ENCODE peak calls at places on chromosome 11, in four cellular contexts. Q, O, R and N are unnamed samples.
A peak's percentile ranks its signal among the peaks of the same experiment; 100 is the strongest.

GRCh38 chr11:66100272-66101037 is 30.4 kb downstream of the PACS1 start:
- DNase-seq in R (peak; percentile 65), Q (peak; percentile 37), O (peak; percentile 60), N (peak; percentile 64)

GRCh38 chr11:86625981-86626380 is 46.4 kb downstream of the ME3 start:
- DNase-seq in O (no peak), Q (no peak), R (no peak), N (no peak)

GRCh38 chr11:113884361-113884836 is 9.0 kb upstream of the USP28 start:
- DNase-seq in O (no peak), Q (no peak), R (no peak), N (no peak)

GRCh38 chr11:56783448-56784041 is 35.0 kb upstream of the OR9G4 start:
- DNase-seq in O (peak; percentile 17), Q (no peak), R (no peak), N (no peak)

GRCh38 chr11:1926156-1927031 is 6.9 kb downstream of the TNNT3 start:
- DNase-seq in O (no peak), R (no peak), Q (no peak), N (no peak)

GRCh38 chr11:31872074-31872440 is 60.9 kb upstream of the PAX6 start:
- DNase-seq in R (no peak), O (no peak), Q (no peak), N (no peak)

GRCh38 chr11:45056529-45056928 is 89.9 kb upstream of the PRDM11 start:
- DNase-seq in O (no peak), Q (no peak), R (no peak), N (no peak)

GRCh38 chr11:109205312-109205711 is 216.7 kb upstream of the C11orf87 start:
- DNase-seq in Q (no peak), R (no peak), O (no peak), N (no peak)

GRCh38 chr11:66986178-66986545 is 11.1 kb downstream of the C11orf86 start:
- DNase-seq in O (no peak), R (no peak), Q (no peak), N (no peak)

GRCh38 chr11:27718346-27718852 is 18.1 kb upstream of the BDNF start:
- DNase-seq in Q (no peak), O (peak; percentile 18), R (no peak), N (no peak)

GRCh38 chr11:36376888-36377758 is 81.0 kb downstream of the PRR5L start:
- DNase-seq in O (peak; percentile 81), Q (peak; percentile 31), R (peak; percentile 45), N (no peak)

GRCh38 chr11:9014826-9015225 is 11.0 kb upstream of the NRIP3 start:
- DNase-seq in O (no peak), Q (no peak), R (no peak), N (no peak)

GRCh38 chr11:65429724-65430405 is 7.3 kb downstream of the NEAT1 start:
- DNase-seq in Q (peak; percentile 61), O (peak; percentile 77), R (peak; percentile 69), N (peak; percentile 80)

GRCh38 chr11:64746486-64746885 is 2.5 kb upstream of the RASGRP2 start:
- DNase-seq in Q (no peak), R (no peak), O (no peak), N (no peak)

GRCh38 chr11:47578524-47579460 is at the start of the genes KBTBD4 and NDUFS3:
- DNase-seq in O (peak; percentile 94), Q (peak; percentile 84), R (peak; percentile 89), N (peak; percentile 89)

GRCh38 chr11:86888164-86888977 is 66.8 kb downstream of the FZD4 start:
- DNase-seq in O (no peak), Q (no peak), R (no peak), N (no peak)

GRCh38 chr11:36216061-36216615 is 73.1 kb downstream of the COMMD9 start:
- DNase-seq in R (no peak), Q (no peak), O (no peak), N (no peak)

GRCh38 chr11:126194121-126194543 is 17.3 kb downstream of the RPUSD4 start:
- DNase-seq in R (peak; percentile 39), Q (peak; percentile 64), O (peak; percentile 46), N (no peak)

GRCh38 chr11:87039371-87039770 is 1.6 kb downstream of the TMEM135 start:
- DNase-seq in R (peak; percentile 60), O (no peak), Q (no peak), N (no peak)

GRCh38 chr11:65648997-65649491 is 11.1 kb downstream of the SIPA1 start:
- DNase-seq in R (no peak), Q (no peak), O (no peak), N (no peak)

GRCh38 chr11:76313913-76314740 is 66.8 kb downstream of the THAP12 start:
- DNase-seq in R (no peak), O (no peak), Q (no peak), N (no peak)

GRCh38 chr11:76721755-76722677 is 51.5 kb upstream of the LRRC32 start:
- DNase-seq in O (peak; percentile 86), Q (peak; percentile 87), R (peak; percentile 88), N (peak; percentile 84)

GRCh38 chr11:134609361-134610115 is 197.5 kb upstream of the B3GAT1 start:
- DNase-seq in R (no peak), Q (no peak), O (no peak), N (no peak)

GRCh38 chr11:111978028-111978771 is 41.1 kb downstream of the DIXDC1 start:
- DNase-seq in R (peak; percentile 85), Q (peak; percentile 73), O (peak; percentile 36), N (no peak)

GRCh38 chr11:62892077-62892922 is 11.6 kb downstream of the SLC3A2 start:
- DNase-seq in R (no peak), O (no peak), Q (no peak), N (no peak)

GRCh38 chr11:6269994-6270393 is 10.4 kb downstream of the CCKBR start:
- DNase-seq in Q (no peak), O (no peak), R (no peak), N (no peak)

GRCh38 chr11:33622231-33622630 is 78.4 kb downstream of the C11orf91 start:
- DNase-seq in Q (no peak), O (no peak), R (no peak), N (no peak)

GRCh38 chr11:33040127-33040861 is 922 bp downstream of the TCP11L1 start:
- DNase-seq in O (no peak), Q (no peak), R (no peak), N (no peak)

GRCh38 chr11:10900686-10901415 is 43.0 kb upstream of the ZBED5 start:
- DNase-seq in R (no peak), Q (no peak), O (no peak), N (no peak)

GRCh38 chr11:62539238-62539925 is 7.2 kb downstream of the AHNAK start:
- DNase-seq in O (peak; percentile 85), Q (peak; percentile 93), R (no peak), N (peak; percentile 75)

GRCh38 chr11:110329441-110329840 is 33.0 kb upstream of the RDX start:
- DNase-seq in R (no peak), O (no peak), Q (no peak), N (no peak)

GRCh38 chr11:4610258-4610935 is 2.4 kb upstream of the TRIM68 start:
- DNase-seq in O (no peak), Q (no peak), R (no peak), N (no peak)

GRCh38 chr11:66363805-66364535 is 7.6 kb downstream of the SLC29A2 start:
- DNase-seq in O (peak; percentile 80), R (no peak), Q (no peak), N (peak; percentile 52)

GRCh38 chr11:115759622-115760527 is 255.7 kb upstream of the CADM1 start:
- DNase-seq in Q (peak; percentile 32), O (no peak), R (peak; percentile 28), N (no peak)

GRCh38 chr11:101584651-101585050 is 844 bp upstream of the TRPC6 start:
- DNase-seq in R (no peak), Q (no peak), O (no peak), N (no peak)
- H3K4me3 ChIP-seq in R (no peak overlapping the region), Q (no peak overlapping the region), O (no peak overlapping the region), N (no peak overlapping the region)

DNA sequence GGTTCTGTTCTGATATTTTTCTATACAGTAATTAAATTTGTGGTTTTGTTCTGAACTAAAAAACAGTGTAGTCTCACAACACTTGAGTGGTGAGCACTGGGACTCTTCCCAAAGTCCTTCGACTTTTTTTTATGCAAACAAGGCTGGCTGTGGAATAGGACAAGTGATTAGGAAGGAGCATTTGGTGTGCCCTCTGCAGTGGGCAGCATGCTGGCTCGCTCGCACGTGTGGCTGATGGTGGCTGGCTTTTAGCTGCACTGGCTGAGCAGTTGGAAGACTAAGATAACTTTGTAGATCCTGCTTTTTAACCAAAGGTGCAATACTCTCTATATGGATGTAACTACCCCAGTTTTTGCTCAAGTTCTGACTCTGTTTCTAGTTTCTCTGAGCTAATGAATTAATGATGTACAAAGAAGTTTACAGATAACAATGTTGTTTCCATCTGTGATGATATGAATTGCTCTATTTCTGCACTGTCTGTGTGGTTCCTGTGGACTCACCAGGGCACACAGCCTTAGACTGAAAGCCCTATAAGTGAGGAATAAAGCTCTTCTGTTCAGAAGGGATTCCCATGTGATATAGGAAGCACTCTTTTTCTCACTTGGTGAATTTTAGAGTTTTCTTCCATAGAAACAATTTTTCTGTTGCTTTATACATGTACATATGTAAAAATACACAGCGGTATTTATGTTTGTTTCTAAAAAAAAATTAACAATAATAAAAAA is 143.1 kb upstream of the RASSF10 start:
- DNase-seq in R (no peak), Q (no peak), O (no peak), N (no peak)
- H3K4me1 ChIP-seq in R (no peaks in the 10 kb centered on the region), Q (no peaks in the 10 kb centered on the region), O (no peaks in the 10 kb centered on the region), N (peaks cover 6% of the 10 kb centered on the region)

GRCh38 chr11:103883856-103884255 is 152.6 kb upstream of the DDI1 start:
- DNase-seq in Q (no peak), O (no peak), R (no peak), N (no peak)

GRCh38 chr11:103889679-103890078 is 146.8 kb upstream of the DDI1 start:
- DNase-seq in O (no peak), R (no peak), Q (no peak), N (no peak)

GRCh38 chr11:103888541-103888951 is 147.9 kb upstream of the DDI1 start:
- DNase-seq in R (no peak), O (no peak), Q (no peak), N (no peak)

GRCh38 chr11:103890654-103891053 is 145.8 kb upstream of the DDI1 start:
- DNase-seq in O (no peak), R (no peak), Q (no peak), N (no peak)

GRCh38 chr11:103887001-103887680 is 149.3 kb upstream of the DDI1 start:
- DNase-seq in O (no peak), Q (no peak), R (no peak), N (no peak)
- H3K4me3 ChIP-seq in O (no peak overlapping the region), Q (no peak overlapping the region), R (no peak overlapping the region), N (no peak overlapping the region)

GRCh38 chr11:128462189-128462588 is 125.2 kb downstream of the ETS1 start:
- DNase-seq in R (no peak), Q (no peak), O (no peak), N (no peak)

GRCh38 chr11:128462802-128463385 is 124.5 kb downstream of the ETS1 start:
- DNase-seq in Q (no peak), O (no peak), R (no peak), N (no peak)

GRCh38 chr11:128464878-128465277 is 122.5 kb downstream of the ETS1 start:
- DNase-seq in O (no peak), Q (no peak), R (no peak), N (no peak)

GRCh38 chr11:128463975-128464374 is 123.4 kb downstream of the ETS1 start:
- DNase-seq in Q (no peak), O (no peak), R (no peak), N (no peak)

DNA sequence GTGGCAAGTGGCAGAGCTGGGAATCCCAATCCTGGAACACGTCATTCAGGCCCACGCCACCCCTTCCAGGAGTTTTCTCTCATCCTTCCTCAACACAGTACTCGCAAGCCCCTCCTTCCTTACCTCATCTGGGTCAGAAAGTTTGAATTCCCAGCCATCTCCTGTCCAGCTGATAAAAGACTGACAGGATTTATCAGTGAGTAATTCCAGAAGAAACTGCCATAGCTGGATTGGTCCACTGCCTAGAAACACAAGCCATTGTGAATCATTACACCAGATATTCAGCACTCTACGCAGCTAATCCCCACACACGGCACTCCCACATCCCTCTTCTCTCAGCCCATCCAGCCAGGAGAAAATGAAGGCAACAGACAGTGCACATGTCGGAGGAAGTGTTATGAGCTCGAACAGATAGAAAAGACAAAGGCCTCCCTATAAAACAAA is 124.0 kb downstream of the ETS1 start:
- DNase-seq in R (peak; percentile 48), Q (peak; percentile 58), O (no peak), N (no peak)
- H3K4me1 ChIP-seq in R (no peaks in the 10 kb centered on the region), Q (no peaks in the 10 kb centered on the region), O (peaks cover 6% of the 10 kb centered on the region), N (peaks cover 15% of the 10 kb centered on the region)